ENCODE peak calls at places on chromosomes 12 and 14, in ten cellular contexts. R is heart left ventricle, D is K562, M is A549, G is HCT116, L is thyroid gland, N is lower leg skin, W is upper lobe of left lung, T is endothelial cell of umbilical vein, U is Peyer's patch. S is an unnamed sample.

GRCh38 chr12:51281202-51281924 is 11.1 kb upstream of the SMAGP start:
- DNase-seq in R (no peak), D (no peak), M (no peak), G (no peak), L (no peak), N (no peak), W (no peak), T (no peak), U (no peak), S (no peak)

GRCh38 chr12:33562401-33562800 is 122.8 kb upstream of the SYT10 start:
- DNase-seq in R (no peak), D (no peak), M (no peak), G (no peak), L (no peak), N (no peak), W (no peak), T (no peak), U (no peak), S (no peak)

GRCh38 chr12:118064608-118065007 is 3.6 kb upstream of the WSB2 start:
- DNase-seq in R (no peak), D (peak; percentile 35), M (no peak), G (no peak), L (no peak), N (no peak), W (no peak), T (peak; percentile 9), U (no peak), S (no peak)

GRCh38 chr12:132584472-132584871 is 25.9 kb downstream of the LRCOL1 start:
- DNase-seq in R (no peak), D (no peak), M (no peak), G (no peak), L (no peak), N (no peak), W (no peak), T (no peak), U (no peak), S (no peak)

GRCh38 chr14:29028973-29029582 is 262.5 kb downstream of the FOXG1 start:
- DNase-seq in R (no peak), D (no peak), M (no peak), G (no peak), L (no peak), N (no peak), W (no peak), T (no peak), U (no peak), S (no peak)

GRCh38 chr12:109555431-109556315 is 17.6 kb downstream of the MMAB start:
- DNase-seq in R (no peak), D (no peak), M (no peak), G (no peak), L (no peak), N (no peak), W (no peak), T (no peak), U (no peak), S (no peak)

GRCh38 chr12:108098374-108098773 is 30.7 kb upstream of the WSCD2 start:
- DNase-seq in R (no peak), D (no peak), M (no peak), G (no peak), L (no peak), N (no peak), W (no peak), T (no peak), U (no peak), S (no peak)

GRCh38 chr14:83894519-83894918 is 1635.4 kb upstream of the FLRT2 start:
- DNase-seq in R (no peak), D (no peak), M (no peak), G (no peak), L (no peak), N (no peak), W (no peak), T (no peak), U (no peak), S (no peak)

DNA sequence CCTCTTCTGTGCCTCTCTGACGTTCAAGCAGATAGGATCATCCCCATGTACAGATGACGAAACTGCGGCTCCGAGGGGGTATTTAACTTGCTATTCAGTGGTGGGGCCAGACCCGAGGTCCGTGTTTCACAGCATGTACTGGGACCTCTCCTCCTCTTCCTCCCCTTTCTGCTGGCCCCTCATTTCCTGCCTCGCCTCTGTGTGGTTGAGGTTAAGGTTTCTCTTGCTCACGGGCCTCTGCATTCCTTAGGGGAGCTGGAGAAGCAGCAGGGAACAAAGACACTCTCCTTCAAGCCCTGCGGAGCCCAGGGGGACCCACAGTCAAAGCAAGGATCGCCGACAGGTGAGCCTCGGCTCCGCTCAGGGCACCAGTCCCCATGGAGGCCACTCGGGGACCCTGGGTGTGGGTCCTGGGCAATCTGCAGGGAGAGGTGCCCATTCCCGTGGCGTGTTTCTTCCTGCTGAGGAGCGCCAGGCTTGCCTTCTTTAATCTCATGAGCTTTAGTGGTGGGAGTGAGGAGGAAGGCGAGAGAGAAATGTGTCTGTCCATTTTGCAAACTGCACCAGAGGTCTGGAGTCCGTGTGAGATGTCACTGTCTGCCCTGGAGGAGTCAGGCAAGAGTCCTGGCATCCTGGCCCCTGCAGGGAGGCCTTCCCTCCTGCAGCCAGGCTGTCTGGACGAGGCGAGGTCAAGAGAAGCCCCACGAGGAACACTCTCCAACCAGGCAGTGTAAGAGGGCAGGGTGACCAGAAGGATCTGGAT is 45.0 kb downstream of the SLC6A12 start:
- DNase-seq in R (no peak), D (no peak), M (no peak), G (no peak), L (no peak), N (no peak), W (no peak), T (no peak), U (no peak), S (no peak)
- TF ChIP-seq CTCF in R (no peak), D (peak; percentile 14), M (no peak), G (no peak), L (no peak), N (no peak), W (no peak), T (no peak), U (no peak), S (no peak)

GRCh38 chr14:102878174-102878969 is 44.1 kb upstream of the AMN start:
- DNase-seq in R (no peak), D (no peak), M (no peak), G (no peak), L (no peak), N (no peak), W (no peak), T (no peak), U (no peak), S (no peak)
- TF ChIP-seq POLR2A in R (no peak), D (no peak), M (no peak), G (no peak), L (no peak), N (no peak), W (no peak), T (no peak), U (no peak), S (no peak)

DNA sequence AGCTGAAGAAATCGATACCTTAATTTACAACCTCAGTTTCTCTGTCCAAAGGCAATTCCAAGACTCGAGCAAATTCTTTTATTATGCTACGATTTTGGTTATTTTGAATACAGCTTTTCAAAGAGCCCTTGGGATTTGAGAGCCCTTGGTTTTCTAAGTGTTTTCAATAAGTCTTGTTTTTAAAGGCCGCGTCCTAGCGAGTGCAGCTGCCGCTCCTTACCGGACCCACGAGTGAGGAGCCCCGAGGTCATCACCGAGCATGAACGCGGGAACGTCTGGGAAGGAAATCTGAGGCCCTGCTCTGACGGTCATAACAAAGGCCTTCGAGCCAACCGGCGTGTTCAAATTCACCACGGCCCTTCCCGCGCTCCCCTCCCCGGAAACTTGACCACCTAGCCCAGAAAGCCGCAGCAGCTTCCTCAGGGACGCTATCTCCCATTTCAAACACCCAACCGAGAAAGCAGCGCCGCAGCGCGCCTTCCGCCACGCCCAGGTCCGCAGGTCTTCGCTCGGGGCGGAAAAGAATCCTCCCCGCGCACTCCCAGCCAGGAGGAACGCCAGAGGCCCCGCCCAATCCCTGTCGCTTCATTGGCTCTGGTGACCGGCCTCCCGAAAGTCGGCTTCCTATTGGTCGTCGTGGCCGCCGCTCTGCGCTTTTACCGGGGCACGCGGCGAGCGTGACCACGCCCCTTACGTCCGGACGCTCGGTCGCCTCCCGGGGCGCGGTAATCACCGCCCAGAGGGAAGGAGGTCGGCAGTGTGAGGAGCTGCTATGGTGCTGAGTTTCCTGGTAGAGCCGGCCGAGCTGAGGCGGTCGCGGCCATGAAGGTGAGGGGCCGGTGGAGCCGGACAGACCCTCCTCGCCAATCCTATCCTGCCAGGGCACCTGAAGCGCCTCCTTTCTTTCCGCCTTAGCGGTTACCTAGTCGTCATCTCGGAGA is at the start of gene RNF34:
- DNase-seq in R (peak; percentile 99), D (peak; percentile 99), M (peak; percentile 93), G (peak; percentile 97), L (peak; percentile 99), N (peak; percentile 98), W (peak; percentile 98), T (peak; percentile 98), U (peak; percentile 98), S (peak; percentile 92)
- TF ChIP-seq CTCF in R (no peak), D (no peak), M (no peak), G (no peak), L (no peak), N (no peak), W (no peak), T (no peak), U (peak; percentile 25), S (no peak)

GRCh38 chr12:46268617-46269428 is at the start of gene SLC38A1:
- DNase-seq in R (peak; percentile 79), D (peak; percentile 81), M (peak; percentile 88), G (peak; percentile 62), L (peak; percentile 95), N (peak; percentile 84), W (peak; percentile 95), T (peak; percentile 73), U (peak; percentile 91), S (peak; percentile 48)
- TF ChIP-seq POLR2A in R (peak; percentile 43), D (peak; percentile 88), M (peak; percentile 42), G (peak; percentile 63), L (peak; percentile 97), N (no peak), W (peak; percentile 89), T (peak; percentile 66), U (peak; percentile 93), S (peak; percentile 94)

DNA sequence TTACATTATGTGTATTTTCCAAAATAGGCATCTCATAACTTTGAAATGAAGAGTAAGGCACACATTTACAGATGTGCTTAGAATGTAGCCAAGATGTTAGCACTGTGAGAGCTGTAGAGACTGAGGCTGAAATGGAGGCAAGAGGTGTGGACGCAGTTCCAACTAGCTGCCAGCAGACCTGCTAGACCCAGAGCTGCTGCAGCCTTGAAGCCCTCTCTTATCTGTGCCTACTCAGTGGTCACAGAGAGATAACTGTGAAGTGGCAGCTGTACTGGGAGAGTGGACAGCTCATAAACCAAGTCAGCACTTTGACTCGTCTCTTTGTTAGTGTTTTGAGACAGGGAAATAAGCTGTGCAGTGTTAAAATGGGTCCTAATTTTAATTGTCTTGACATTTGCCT is 470.8 kb downstream of the CCER1 start:
- DNase-seq in R (no peak), D (no peak), M (no peak), G (no peak), L (no peak), N (no peak), W (no peak), T (no peak), U (no peak), S (no peak)
- TF ChIP-seq CTCF in R (no peak), D (no peak), M (no peak), G (no peak), L (no peak), N (no peak), W (no peak), T (no peak), U (no peak), S (no peak)

DNA sequence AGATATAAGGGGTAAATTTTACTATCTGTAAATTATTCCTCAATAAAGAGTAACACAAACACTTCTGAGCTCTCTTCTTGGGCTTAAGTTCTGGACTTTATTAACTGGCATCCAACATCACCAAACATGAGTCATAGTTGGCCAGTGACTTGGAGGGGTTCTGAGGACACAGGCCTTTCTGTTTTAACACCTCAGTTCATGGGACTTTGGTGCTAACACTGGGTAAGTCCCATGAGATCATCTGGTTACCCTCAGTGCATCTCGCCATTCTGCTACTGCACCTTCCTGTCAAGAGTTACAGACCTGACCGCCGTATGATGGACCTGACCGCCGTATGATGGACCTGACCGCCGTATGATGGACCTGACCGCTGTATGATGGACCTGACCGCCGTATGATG is 9.9 kb downstream of the SLC15A4 start:
- DNase-seq in R (no peak), D (no peak), M (no peak), G (no peak), L (no peak), N (no peak), W (no peak), T (no peak), U (no peak), S (no peak)
- TF ChIP-seq POLR2A in R (no peak), D (no peak), M (no peak), G (no peak), L (no peak), N (no peak), W (no peak), T (no peak), U (no peak), S (no peak)

S was measured in esophagus squamous epithelium.